ENCODE peak calls at places on chromosomes 11 and 22, in five cellular contexts. Q, S, C, L and J are unnamed samples. For H3K4me1, the result is how much of the 10 kb centered on the place peaks cover.

GRCh38 chr22:24285245-24285644 is 14.6 kb downstream of the SPECC1L start:
- DNase-seq in Q (no peak), S (peak), C (peak), L (no peak), J (no peak)

GRCh38 chr22:46328797-46329196 is 6.7 kb upstream of the TRMU start:
- DNase-seq in Q (no peak), S (no peak), C (no peak), L (no peak), J (no peak)

GRCh38 chr11:2213890-2214526 is 42.4 kb upstream of the TH start:
- DNase-seq in Q (no peak), S (no peak), C (no peak), L (peak), J (no peak)

GRCh38 chr22:31680764-31681624 is 19.0 kb upstream of the PISD start:
- DNase-seq in Q (no peak), S (peak), C (peak), L (no peak), J (no peak)

GRCh38 chr11:128814856-128815705 is 52.0 kb downstream of the KCNJ1 start:
- DNase-seq in Q (peak), S (peak), C (peak), L (no peak), J (peak)

GRCh38 chr11:86523738-86524602 is 148.4 kb downstream of the ME3 start:
- DNase-seq in Q (no peak), S (peak), C (peak), L (no peak), J (no peak)

GRCh38 chr11:3086671-3087150 is 29.5 kb upstream of the CARS1 start:
- DNase-seq in Q (no peak), S (no peak), C (no peak), L (no peak), J (peak)

GRCh38 chr11:128759597-128759996 is 65.7 kb downstream of the FLI1 start:
- DNase-seq in Q (no peak), S (peak), C (peak), L (no peak), J (no peak)

GRCh38 chr11:113473983-113474361 is 1.2 kb downstream of the DRD2 start:
- DNase-seq in Q (no peak), S (no peak), C (no peak), L (no peak), J (no peak)

GRCh38 chr11:11268119-11268518 is 84.9 kb downstream of the CSNK2A3 start:
- DNase-seq in Q (no peak), S (no peak), C (no peak), L (no peak), J (no peak)

GRCh38 chr11:34274712-34275398 is 83.0 kb downstream of the ABTB2 start:
- DNase-seq in Q (peak), S (peak), C (peak), L (peak), J (no peak)

GRCh38 chr11:94641167-94641761 is 74.1 kb downstream of the PIWIL4 start:
- DNase-seq in Q (no peak), S (no peak), C (no peak), L (no peak), J (no peak)

DNA sequence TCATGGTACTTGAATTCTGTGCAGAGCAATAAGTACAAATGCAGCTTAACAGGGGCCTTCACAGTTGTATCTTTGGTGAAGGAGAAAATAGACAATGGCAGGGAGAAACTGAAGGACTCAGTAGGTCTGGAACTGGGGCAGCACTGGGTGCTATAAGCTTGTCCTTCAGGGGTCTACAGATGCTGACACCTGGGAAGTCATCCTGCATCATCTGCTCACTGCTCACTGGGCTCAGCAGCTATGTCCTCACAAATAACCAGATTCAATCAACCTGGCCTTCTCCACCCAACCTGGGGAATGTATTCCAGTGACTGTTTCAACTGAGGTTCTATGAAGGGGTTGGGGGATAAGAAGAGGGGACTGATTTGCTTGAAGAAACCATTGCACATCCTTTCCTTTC is 117.0 kb downstream of the ZNF280B start:
- DNase-seq in Q (no peak), S (no peak), C (no peak), L (no peak), J (no peak)
- H3K4me1 ChIP-seq in Q (under half), S (under half), C (under half), L (under half), J (under half)

DNA sequence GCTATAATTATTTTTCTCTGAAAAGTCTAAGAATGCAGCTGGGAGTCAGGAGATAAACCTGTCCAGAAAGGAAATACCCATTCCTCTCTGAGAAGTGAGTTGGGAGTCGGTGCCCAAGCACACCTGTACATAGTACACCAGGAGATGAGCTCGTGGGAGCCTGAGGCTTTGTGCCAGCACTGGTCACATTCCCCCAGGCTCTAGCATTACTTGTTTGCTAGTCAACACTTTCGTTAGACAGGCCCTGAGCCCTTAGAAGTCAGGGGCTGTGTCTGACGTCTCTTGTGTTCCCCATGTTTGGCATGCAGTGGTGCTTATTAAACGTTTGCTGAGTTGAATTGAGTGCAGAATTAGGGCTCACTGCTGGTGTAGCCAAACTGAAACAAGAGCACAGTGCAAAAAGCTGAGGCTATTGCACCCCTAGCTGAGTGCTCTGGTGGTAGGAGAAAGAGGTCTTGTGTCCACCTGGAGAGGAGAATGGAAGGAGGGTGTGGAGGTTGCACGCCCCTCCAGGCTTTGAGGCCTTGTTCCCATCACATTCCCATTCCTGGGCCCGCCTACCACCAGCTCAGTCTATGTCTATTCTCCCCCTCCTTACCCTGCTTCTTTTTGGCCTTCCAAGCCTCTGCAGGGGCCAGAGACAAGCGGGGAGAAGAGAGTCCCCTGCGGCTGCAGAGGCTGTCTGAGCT is 6.8 kb downstream of the ROBO4 start:
- DNase-seq in Q (no peak), S (no peak), C (no peak), L (no peak), J (no peak)
- TF ChIP-seq CTCF in Q (no peak), S (no peak), C (no peak), L (no peak), J (no peak)

GRCh38 chr11:332651-333480 is 12.2 kb upstream of the IFITM3 start:
- DNase-seq in Q (no peak), S (no peak), C (no peak), L (no peak), J (no peak)
- H3K4me1 ChIP-seq in Q (under half), S (under half), C (under half), L (under half), J (under half)

DNA sequence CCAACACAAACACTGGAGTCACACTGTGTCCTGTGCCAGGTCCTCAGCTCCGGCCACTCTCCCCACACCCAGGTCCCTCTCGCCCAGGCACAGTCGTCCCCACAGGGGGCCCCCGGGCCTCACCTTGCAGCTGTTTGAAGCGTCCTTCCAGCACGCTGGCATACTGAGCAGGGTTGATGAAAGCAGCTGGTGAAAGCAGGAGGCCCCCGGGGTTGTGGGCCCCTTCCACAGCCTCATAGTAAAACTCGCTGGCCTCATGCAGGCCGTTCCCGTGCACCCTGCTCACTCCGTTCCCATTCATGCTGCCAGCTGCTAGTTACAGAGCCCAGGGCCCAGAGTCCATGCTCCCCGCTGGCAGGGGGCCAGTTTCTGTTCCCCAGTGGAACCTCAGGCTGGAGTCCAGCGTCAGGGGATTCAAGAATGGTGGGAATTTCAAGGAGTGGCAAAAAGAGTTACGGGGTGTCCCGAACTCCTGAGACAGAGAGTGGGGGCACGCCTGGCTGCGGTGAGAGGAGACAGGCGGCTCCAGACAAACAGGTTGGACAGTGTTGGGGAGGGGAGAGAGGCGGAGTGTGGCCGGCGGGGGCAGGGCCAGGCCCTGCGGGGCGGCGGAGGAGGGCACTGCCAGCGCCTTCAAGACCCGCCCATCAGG is 10.6 kb downstream of the SPTBN2 start:
- DNase-seq in Q (no peak), S (no peak), C (no peak), L (peak), J (peak)
- TF ChIP-seq CTCF in Q (no peak), S (no peak), C (no peak), L (peak), J (no peak)

GRCh38 chr11:848380-848931 is 5.8 kb downstream of the TSPAN4 start:
- DNase-seq in Q (no peak), S (no peak), C (no peak), L (no peak), J (peak)
- H3K4me1 ChIP-seq in Q (under half), S (under half), C (under half), L (under half), J (half or more)

GRCh38 chr11:130068546-130068985 is 1.1 kb upstream of the APLP2 start:
- DNase-seq in Q (no peak), S (no peak), C (no peak), L (no peak), J (no peak)

GRCh38 chr11:130070109-130070828 is 575 bp downstream of the APLP2 start:
- DNase-seq in Q (peak), S (no peak), C (peak), L (peak), J (no peak)

GRCh38 chr11:130070829-130071205 is 1.1 kb downstream of the APLP2 start:
- DNase-seq in Q (peak), S (no peak), C (peak), L (peak), J (peak)

GRCh38 chr11:130069684-130070108 is at the start of gene APLP2:
- DNase-seq in Q (peak), S (peak), C (peak), L (peak), J (peak)

DNA sequence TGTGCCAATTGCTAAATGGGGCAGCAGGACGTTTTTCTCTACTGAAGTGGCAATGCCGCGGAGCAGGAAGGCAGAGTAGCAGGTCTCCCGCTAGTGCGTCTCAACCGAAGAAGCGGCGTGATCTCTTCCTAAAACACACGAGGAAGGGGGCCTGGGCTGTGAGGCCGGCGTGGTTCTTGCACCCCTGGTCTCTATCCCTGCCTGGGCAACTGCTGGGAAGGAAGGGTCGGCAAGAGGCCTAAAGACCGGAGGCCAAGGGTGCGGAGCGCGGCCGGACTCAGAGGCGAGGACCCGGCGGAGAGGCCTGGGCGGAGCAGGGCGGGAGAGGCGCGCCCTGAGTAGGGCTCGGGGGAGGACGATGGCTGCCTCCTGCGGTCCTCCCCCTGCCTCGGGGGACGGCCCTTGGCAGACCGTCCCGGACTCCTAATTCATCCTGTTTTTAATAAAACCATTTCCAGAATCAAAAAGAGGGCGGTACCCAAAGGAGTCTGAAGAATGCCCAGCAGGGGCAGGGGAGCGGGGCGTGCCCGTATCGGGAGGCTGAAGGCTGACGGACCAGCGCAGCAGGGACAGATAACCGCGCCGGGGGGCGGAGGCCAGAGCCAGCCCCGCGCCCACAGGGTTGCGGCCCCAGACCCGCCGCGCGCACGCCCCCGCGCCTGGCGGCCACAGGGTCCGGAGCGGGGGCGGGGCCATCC is 559 bp upstream of the APLP2 start:
- DNase-seq in Q (peak), S (peak), C (peak), L (peak), J (peak)
- TF ChIP-seq CTCF in Q (no peak), S (no peak), C (peak), L (peak), J (peak)

GRCh38 chr11:19377855-19378254 is 137.1 kb upstream of the E2F8 start:
- DNase-seq in Q (no peak), S (no peak), C (no peak), L (no peak), J (no peak)
- H3K4me1 ChIP-seq in Q (under half), S (under half), C (under half), L (under half), J (under half)

GRCh38 chr11:123235117-123235686 is 40.2 kb upstream of the CLMP start:
- DNase-seq in Q (peak), S (no peak), C (no peak), L (no peak), J (no peak)
- TF ChIP-seq CTCF in Q (peak), S (peak), C (peak), L (no peak), J (peak)

GRCh38 chr22:30312053-30312452 is 14.7 kb downstream of the TBC1D10A start:
- DNase-seq in Q (no peak), S (peak), C (peak), L (no peak), J (no peak)
- H3K4me1 ChIP-seq in Q (under half), S (under half), C (half or more), L (half or more), J (half or more)

DNA sequence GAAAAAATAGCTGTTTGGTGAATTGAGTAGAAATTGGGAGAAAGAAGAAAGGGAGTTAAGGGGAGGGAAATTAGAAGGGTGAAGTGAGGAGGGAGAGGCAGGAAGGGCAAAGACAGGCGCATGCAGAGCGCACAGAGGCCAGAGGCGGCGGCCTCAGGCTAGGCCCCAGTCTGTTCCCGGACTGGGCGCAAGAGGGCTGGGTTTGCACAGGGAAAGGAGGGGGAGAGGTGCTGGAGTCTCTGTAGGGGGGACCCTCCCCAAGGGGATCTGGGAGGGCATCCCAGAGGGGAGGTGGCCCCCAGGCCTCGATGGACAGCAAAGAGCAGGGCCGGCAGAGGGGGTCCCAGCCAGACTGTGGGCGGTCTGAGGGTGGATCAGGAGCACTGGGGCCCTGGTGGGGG is 1.3 kb upstream of the FLRT1 start:
- DNase-seq in Q (no peak), S (no peak), C (no peak), L (no peak), J (no peak)
- TF ChIP-seq CTCF in Q (no peak), S (no peak), C (no peak), L (no peak), J (no peak)